ENCODE peak calls at places on chromosome 15, in four cellular contexts. One of them, this sample, is unnamed.

GRCh38 chr15:28996953-28997352 is 111.2 kb downstream of the APBA2 start:
- DNase-seq in stimulated activated CD4-positive, alpha-beta T cell treated with anti-CD3 and anti-CD28 coated beads, Interleukin-1b, Interleukin-23, amount 100 ng/mL, for 24 hours: no peak
- DNase-seq in WTC11: no peak
- DNase-seq in T-helper 9 cell: no peak
- DNase-seq in this sample: no peak

GRCh38 chr15:30038667-30039523 is 43.9 kb upstream of the GOLGA8J start:
- DNase-seq in T-helper 9 cell: no peak
- DNase-seq in stimulated activated CD4-positive, alpha-beta T cell treated with anti-CD3 and anti-CD28 coated beads, Interleukin-1b, Interleukin-23, amount 100 ng/mL, for 24 hours: no peak
- DNase-seq in WTC11: no peak
- DNase-seq in this sample: no peak

GRCh38 chr15:62972814-62973213 is 69.7 kb upstream of the TPM1 start:
- DNase-seq in T-helper 9 cell: no peak
- DNase-seq in WTC11: no peak
- DNase-seq in stimulated activated CD4-positive, alpha-beta T cell treated with anti-CD3 and anti-CD28 coated beads, Interleukin-1b, Interleukin-23, amount 100 ng/mL, for 24 hours: no peak
- DNase-seq in this sample: no peak

GRCh38 chr15:70327328-70328136 is 229.8 kb upstream of the TLE3 start:
- DNase-seq in stimulated activated CD4-positive, alpha-beta T cell treated with anti-CD3 and anti-CD28 coated beads, Interleukin-1b, Interleukin-23, amount 100 ng/mL, for 24 hours: no peak
- DNase-seq in WTC11: no peak
- DNase-seq in T-helper 9 cell: no peak
- DNase-seq in this sample: no peak

GRCh38 chr15:56608140-56608778 is 125.0 kb downstream of the ZNF280D start:
- DNase-seq in stimulated activated CD4-positive, alpha-beta T cell treated with anti-CD3 and anti-CD28 coated beads, Interleukin-1b, Interleukin-23, amount 100 ng/mL, for 24 hours: no peak
- DNase-seq in WTC11: no peak
- DNase-seq in T-helper 9 cell: no peak
- DNase-seq in this sample: no peak

GRCh38 chr15:40536501-40536900 is 28.3 kb downstream of the CCDC32 start:
- DNase-seq in WTC11: no peak
- DNase-seq in stimulated activated CD4-positive, alpha-beta T cell treated with anti-CD3 and anti-CD28 coated beads, Interleukin-1b, Interleukin-23, amount 100 ng/mL, for 24 hours: no peak
- DNase-seq in T-helper 9 cell: no peak
- DNase-seq in this sample: no peak

GRCh38 chr15:71080705-71081104 is 34.6 kb upstream of the THSD4 start:
- DNase-seq in stimulated activated CD4-positive, alpha-beta T cell treated with anti-CD3 and anti-CD28 coated beads, Interleukin-1b, Interleukin-23, amount 100 ng/mL, for 24 hours: no peak
- DNase-seq in T-helper 9 cell: no peak
- DNase-seq in WTC11: no peak
- DNase-seq in this sample: no peak

GRCh38 chr15:59329570-59330350 is 42.9 kb downstream of the MYO1E start:
- DNase-seq in stimulated activated CD4-positive, alpha-beta T cell treated with anti-CD3 and anti-CD28 coated beads, Interleukin-1b, Interleukin-23, amount 100 ng/mL, for 24 hours: no peak
- DNase-seq in WTC11: no peak
- DNase-seq in T-helper 9 cell: no peak
- DNase-seq in this sample: no peak

GRCh38 chr15:48940508-48940907 is 23.2 kb downstream of the SHC4 start:
- DNase-seq in WTC11: no peak
- DNase-seq in T-helper 9 cell: no peak
- DNase-seq in stimulated activated CD4-positive, alpha-beta T cell treated with anti-CD3 and anti-CD28 coated beads, Interleukin-1b, Interleukin-23, amount 100 ng/mL, for 24 hours: no peak
- DNase-seq in this sample: no peak

GRCh38 chr15:84736375-84736774 is 12.0 kb upstream of the ZNF592 start:
- DNase-seq in stimulated activated CD4-positive, alpha-beta T cell treated with anti-CD3 and anti-CD28 coated beads, Interleukin-1b, Interleukin-23, amount 100 ng/mL, for 24 hours: peak
- DNase-seq in WTC11: no peak
- DNase-seq in T-helper 9 cell: peak
- DNase-seq in this sample: no peak

GRCh38 chr15:33083232-33084006 is 111.1 kb downstream of the FMN1 start:
- DNase-seq in T-helper 9 cell: no peak
- DNase-seq in stimulated activated CD4-positive, alpha-beta T cell treated with anti-CD3 and anti-CD28 coated beads, Interleukin-1b, Interleukin-23, amount 100 ng/mL, for 24 hours: no peak
- DNase-seq in WTC11: peak
- DNase-seq in this sample: no peak

GRCh38 chr15:69302929-69303328 is 4.2 kb downstream of the PAQR5 start:
- DNase-seq in stimulated activated CD4-positive, alpha-beta T cell treated with anti-CD3 and anti-CD28 coated beads, Interleukin-1b, Interleukin-23, amount 100 ng/mL, for 24 hours: no peak
- DNase-seq in T-helper 9 cell: no peak
- DNase-seq in WTC11: no peak
- DNase-seq in this sample: no peak

GRCh38 chr15:27872355-27872754 is 226.8 kb downstream of the OCA2 start:
- DNase-seq in stimulated activated CD4-positive, alpha-beta T cell treated with anti-CD3 and anti-CD28 coated beads, Interleukin-1b, Interleukin-23, amount 100 ng/mL, for 24 hours: no peak
- DNase-seq in T-helper 9 cell: no peak
- DNase-seq in WTC11: no peak
- DNase-seq in this sample: no peak

GRCh38 chr15:56244811-56245576 is 1.3 kb upstream of the RFX7 start:
- DNase-seq in WTC11: no peak
- DNase-seq in T-helper 9 cell: peak
- DNase-seq in stimulated activated CD4-positive, alpha-beta T cell treated with anti-CD3 and anti-CD28 coated beads, Interleukin-1b, Interleukin-23, amount 100 ng/mL, for 24 hours: no peak
- DNase-seq in this sample: no peak

GRCh38 chr15:101063212-101063611 is 144.1 kb downstream of the LRRK1 start:
- DNase-seq in T-helper 9 cell: no peak
- DNase-seq in stimulated activated CD4-positive, alpha-beta T cell treated with anti-CD3 and anti-CD28 coated beads, Interleukin-1b, Interleukin-23, amount 100 ng/mL, for 24 hours: no peak
- DNase-seq in WTC11: no peak
- DNase-seq in this sample: no peak

GRCh38 chr15:66290007-66290406 is 3.4 kb upstream of the DIS3L start:
- DNase-seq in T-helper 9 cell: no peak
- DNase-seq in stimulated activated CD4-positive, alpha-beta T cell treated with anti-CD3 and anti-CD28 coated beads, Interleukin-1b, Interleukin-23, amount 100 ng/mL, for 24 hours: no peak
- DNase-seq in WTC11: no peak
- DNase-seq in this sample: no peak

GRCh38 chr15:64883097-64883581 is 28.6 kb upstream of the ANKDD1A start:
- DNase-seq in stimulated activated CD4-positive, alpha-beta T cell treated with anti-CD3 and anti-CD28 coated beads, Interleukin-1b, Interleukin-23, amount 100 ng/mL, for 24 hours: no peak
- DNase-seq in T-helper 9 cell: no peak
- DNase-seq in WTC11: no peak
- DNase-seq in this sample: no peak

GRCh38 chr15:66682865-66683264 is 19.2 kb upstream of the SMAD6 start:
- DNase-seq in stimulated activated CD4-positive, alpha-beta T cell treated with anti-CD3 and anti-CD28 coated beads, Interleukin-1b, Interleukin-23, amount 100 ng/mL, for 24 hours: no peak
- DNase-seq in WTC11: no peak
- DNase-seq in T-helper 9 cell: no peak
- DNase-seq in this sample: no peak

GRCh38 chr15:72353266-72353665 is 22.5 kb downstream of the HEXA start:
- DNase-seq in WTC11: no peak
- DNase-seq in stimulated activated CD4-positive, alpha-beta T cell treated with anti-CD3 and anti-CD28 coated beads, Interleukin-1b, Interleukin-23, amount 100 ng/mL, for 24 hours: no peak
- DNase-seq in T-helper 9 cell: no peak
- DNase-seq in this sample: no peak

GRCh38 chr15:88276821-88277220 is 20.3 kb upstream of the NTRK3 start:
- DNase-seq in stimulated activated CD4-positive, alpha-beta T cell treated with anti-CD3 and anti-CD28 coated beads, Interleukin-1b, Interleukin-23, amount 100 ng/mL, for 24 hours: no peak
- DNase-seq in WTC11: no peak
- DNase-seq in T-helper 9 cell: no peak
- DNase-seq in this sample: no peak

GRCh38 chr15:50390549-50391264 is 33.5 kb upstream of the USP8 start:
- DNase-seq in WTC11: no peak
- DNase-seq in stimulated activated CD4-positive, alpha-beta T cell treated with anti-CD3 and anti-CD28 coated beads, Interleukin-1b, Interleukin-23, amount 100 ng/mL, for 24 hours: no peak
- DNase-seq in T-helper 9 cell: no peak
- DNase-seq in this sample: no peak

This sample was measured in mesothelial cell of epicardium.